ENCODE peak calls at places on chromosome 3, in seven cellular contexts. J is mesendoderm, M is hepatocyte, E is gastrocnemius medialis, A is endodermal cell, F is fibroblast of lung, U is right cardiac atrium. G is an unnamed sample.
A peak's percentile ranks its signal among the peaks of the same experiment; 100 is the strongest.

GRCh38 chr3:100954990-100955389 is 38.2 kb downstream of the ABI3BP start:
- DNase-seq in A (no peak), U (peak; percentile 52), M (peak; percentile 20), E (peak; percentile 67), J (no peak), F (peak; percentile 93), G (no peak)

GRCh38 chr3:132255041-132255745 is 62.0 kb upstream of the ACP3 start:
- DNase-seq in E (no peak), F (peak; percentile 92), J (peak; percentile 27), M (peak; percentile 26), U (no peak), A (no peak), G (no peak)

GRCh38 chr3:110562621-110563020 is 509.0 kb upstream of the NECTIN3 start:
- DNase-seq in E (no peak), M (no peak), J (no peak), A (no peak), F (peak; percentile 21), U (no peak), G (no peak)

GRCh38 chr3:56471771-56472170 is 3.5 kb upstream of the ERC2 start:
- DNase-seq in E (no peak), M (no peak), J (no peak), U (no peak), F (no peak), A (no peak), G (no peak)

GRCh38 chr3:71962561-71963240 is 177.8 kb upstream of the PROK2 start:
- DNase-seq in A (no peak), F (peak; percentile 45), M (no peak), E (no peak), J (peak; percentile 64), U (no peak), G (no peak)

GRCh38 chr3:33440578-33441321 is 545 bp upstream of the UBP1 start:
- DNase-seq in A (peak; percentile 99), J (peak; percentile 100), M (peak; percentile 95), F (peak; percentile 100), E (peak; percentile 100), U (peak; percentile 85), G (peak; percentile 100)

GRCh38 chr3:170745211-170745718 is 124.7 kb downstream of the RPL22L1 start:
- DNase-seq in U (no peak), E (no peak), F (peak; percentile 92), J (peak; percentile 50), M (no peak), A (no peak), G (no peak)

GRCh38 chr3:30602946-30603345 is 3.5 kb upstream of the TGFBR2 start:
- DNase-seq in J (no peak), A (no peak), U (no peak), M (no peak), E (no peak), F (no peak), G (no peak)

GRCh38 chr3:99250821-99251355 is 349.4 kb upstream of the DCBLD2 start:
- DNase-seq in E (no peak), A (no peak), M (no peak), U (peak; percentile 30), F (no peak), J (no peak), G (no peak)

GRCh38 chr3:127002195-127003174 is 19.6 kb downstream of the PLXNA1 start:
- DNase-seq in U (peak; percentile 92), J (peak; percentile 96), F (peak; percentile 93), A (peak; percentile 97), E (peak; percentile 73), M (peak; percentile 88), G (no peak)

GRCh38 chr3:126476166-126476975 is 680 bp upstream of the ZXDC start:
- DNase-seq in M (no peak), F (peak; percentile 34), A (no peak), U (peak; percentile 70), E (peak; percentile 69), J (peak; percentile 64), G (peak; percentile 81)

GRCh38 chr3:51390600-51391074 is 448 bp upstream of the RBM15B start:
- DNase-seq in J (no peak), U (no peak), F (no peak), A (no peak), E (no peak), M (no peak), G (no peak)

GRCh38 chr3:51392301-51393095 is 1.4 kb downstream of the RBM15B start:
- DNase-seq in E (no peak), M (no peak), J (no peak), U (peak; percentile 32), F (no peak), A (no peak), G (no peak)

GRCh38 chr3:51393096-51393495 is 2.0 kb downstream of the RBM15B start:
- DNase-seq in U (no peak), J (no peak), A (no peak), F (no peak), M (no peak), E (no peak), G (no peak)

GRCh38 chr3:51391075-51391565 is at the start of gene RBM15B:
- DNase-seq in E (peak; percentile 97), A (peak; percentile 99), M (peak; percentile 99), F (peak; percentile 95), J (peak; percentile 98), U (peak; percentile 98), G (peak; percentile 95)

DNA sequence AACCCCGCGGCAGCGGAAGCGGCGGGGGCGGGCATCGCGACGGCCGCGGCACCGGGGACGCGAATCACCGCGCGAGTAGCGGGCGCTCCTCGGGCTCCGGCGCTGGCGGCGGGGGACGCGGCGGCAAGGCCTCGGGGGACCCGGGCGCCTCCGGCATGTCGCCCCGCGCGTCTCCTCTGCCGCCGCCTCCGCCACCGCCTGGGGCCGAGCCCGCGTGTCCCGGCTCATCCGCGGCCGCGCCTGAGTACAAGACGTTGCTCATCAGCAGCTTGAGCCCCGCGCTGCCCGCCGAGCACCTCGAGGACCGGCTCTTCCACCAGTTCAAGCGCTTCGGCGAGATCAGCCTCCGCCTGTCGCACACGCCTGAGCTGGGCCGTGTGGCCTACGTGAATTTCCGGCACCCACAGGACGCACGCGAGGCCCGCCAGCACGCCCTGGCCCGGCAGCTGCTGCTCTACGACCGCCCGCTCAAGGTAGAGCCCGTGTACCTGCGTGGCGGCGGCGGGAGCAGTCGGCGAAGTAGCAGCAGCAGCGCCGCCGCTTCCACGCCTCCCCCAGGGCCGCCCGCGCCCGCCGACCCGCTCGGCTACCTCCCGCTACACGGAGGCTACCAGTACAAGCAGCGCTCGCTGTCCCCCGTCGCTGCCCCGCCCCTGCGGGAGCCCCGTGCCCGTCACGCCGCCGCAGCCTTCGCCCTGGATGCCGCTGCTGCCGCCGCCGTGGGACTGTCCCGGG is 648 bp downstream of the RBM15B start:
- DNase-seq in A (peak; percentile 68), M (peak; percentile 60), U (peak; percentile 29), F (peak; percentile 54), E (no peak), J (peak; percentile 51), G (no peak)
- H3K27ac ChIP-seq in A (peak overlapping the region; percentile 97), M (peak overlapping the region; percentile 99), U (peak overlapping the region; percentile 83), F (peak overlapping the region; percentile 87), E (peak overlapping the region; percentile 94), J (peak overlapping the region; percentile 51), G (peak overlapping the region; percentile 64)

GRCh38 chr3:196275126-196275525 is 12.4 kb downstream of the PCYT1A start:
- DNase-seq in F (peak; percentile 45), M (no peak), J (no peak), A (no peak), U (no peak), E (no peak), G (no peak)
- H3K27ac ChIP-seq in F (no peak overlapping the region), M (peak overlapping the region; percentile 37), J (no peak overlapping the region), A (no peak overlapping the region), U (no peak overlapping the region), E (peak overlapping the region; percentile 9), G (no peak overlapping the region)

GRCh38 chr3:153970735-153971347 is 150.3 kb upstream of the ARHGEF26 start:
- DNase-seq in M (no peak), U (no peak), J (no peak), A (no peak), F (peak; percentile 18), E (no peak), G (no peak)
- H3K27ac ChIP-seq in M (no peak overlapping the region), U (no peak overlapping the region), J (no peak overlapping the region), A (no peak overlapping the region), F (no peak overlapping the region), E (no peak overlapping the region), G (no peak overlapping the region)

GRCh38 chr3:115999598-115999997 is 376.3 kb downstream of the GAP43 start:
- DNase-seq in F (peak; percentile 25), M (no peak), A (peak; percentile 79), E (no peak), U (no peak), J (peak; percentile 84), G (no peak)
- H3K27ac ChIP-seq in F (peak overlapping the region; percentile 13), M (no peak overlapping the region), A (peak overlapping the region; percentile 69), E (no peak overlapping the region), U (no peak overlapping the region), J (no peak overlapping the region), G (no peak overlapping the region)

DNA sequence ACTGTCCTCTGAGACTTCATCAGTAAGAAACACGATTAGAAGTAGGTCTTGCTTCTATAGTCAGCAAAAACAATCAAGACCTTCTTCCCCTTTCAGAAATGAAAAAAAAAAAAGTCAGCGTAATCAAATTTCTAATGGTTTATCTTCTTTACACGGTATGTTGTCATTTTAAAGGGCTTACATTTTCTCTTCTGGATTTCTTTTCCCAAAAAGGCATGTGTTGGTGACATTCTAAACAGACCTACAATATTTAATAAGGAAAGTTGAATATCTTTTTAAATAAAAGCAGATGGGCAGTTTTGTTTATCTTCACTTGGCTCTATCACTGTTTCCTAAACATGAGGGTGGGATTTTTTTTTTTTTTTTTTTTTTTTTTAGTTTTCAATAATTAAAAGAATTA is 197.3 kb upstream of the ADAMTS9 start:
- DNase-seq in M (no peak), U (no peak), E (no peak), F (no peak), J (no peak), A (no peak), G (no peak)
- H3K27ac ChIP-seq in M (no peak overlapping the region), U (no peak overlapping the region), E (peak overlapping the region; percentile 70), F (no peak overlapping the region), J (no peak overlapping the region), A (no peak overlapping the region), G (no peak overlapping the region)

DNA sequence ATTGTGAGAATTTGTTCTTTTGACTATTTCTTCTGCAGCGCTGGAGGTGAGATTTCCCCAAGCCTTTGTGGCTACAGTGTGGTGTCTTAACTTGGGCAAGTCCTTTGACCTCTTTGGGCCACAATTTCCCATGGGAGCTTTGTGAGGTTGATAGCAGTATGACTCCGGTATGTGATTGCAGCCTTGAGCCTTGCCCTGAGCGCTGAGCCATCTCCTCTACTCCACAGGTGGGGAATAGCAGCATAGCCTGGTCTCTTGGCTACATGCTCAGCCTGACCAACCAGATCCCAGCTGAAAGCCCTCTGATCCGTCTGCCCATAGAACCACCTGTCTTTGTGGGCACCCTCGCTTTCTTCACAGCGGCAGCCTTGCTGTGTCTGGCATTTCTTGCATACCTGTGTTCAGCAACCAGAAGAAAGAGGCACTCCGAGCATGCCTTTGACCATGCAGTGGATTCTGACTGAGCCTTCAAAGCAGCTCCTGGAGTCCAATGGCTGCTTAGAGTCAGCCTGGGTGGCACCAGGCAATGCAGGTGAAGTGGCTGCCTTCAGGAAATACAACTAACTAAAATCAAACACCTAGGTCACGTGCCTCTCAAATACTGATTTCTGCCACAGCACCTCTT is 30.0 kb upstream of the RPL14 start:
- DNase-seq in U (no peak), F (no peak), J (peak; percentile 3), E (no peak), A (no peak), M (no peak), G (no peak)
- H3K27ac ChIP-seq in U (no peak overlapping the region), F (no peak overlapping the region), J (no peak overlapping the region), E (no peak overlapping the region), A (no peak overlapping the region), M (no peak overlapping the region), G (no peak overlapping the region)

G was measured in substantia nigra.